ENCODE peak calls at places on chromosomes 2 and 18, in eight cellular contexts. C is H1, R is A673, O is GM12878, Z is GM23248, B is fibroblast of lung, T is endothelial cell of umbilical vein, P is K562. S is an unnamed sample.

GRCh38 chr2:59899692-59900091 is 653.8 kb downstream of the BCL11A start:
- DNase-seq in C (no peak), R (no peak), O (no peak), Z (no peak), B (no peak), T (no peak), P (no peak), S (no peak)

GRCh38 chr2:31233741-31234689 is at the start of gene EHD3:
- DNase-seq in C (peak; percentile 94), R (peak; percentile 94), O (no peak), Z (peak; percentile 97), B (peak; percentile 92), T (peak; percentile 82), P (peak; percentile 67), S (no peak)

GRCh38 chr2:217875556-217876252 is 127.1 kb downstream of the TNS1 start:
- DNase-seq in C (no peak), R (no peak), O (no peak), Z (peak; percentile 83), B (no peak), T (no peak), P (no peak), S (no peak)

GRCh38 chr2:34892286-34892685 is 1293.2 kb upstream of the FAM98A start:
- DNase-seq in C (no peak), R (no peak), O (no peak), Z (no peak), B (no peak), T (no peak), P (no peak), S (no peak)

GRCh38 chr2:241413929-241414580 is 58.0 kb downstream of the FARP2 start:
- DNase-seq in C (no peak), R (no peak), O (no peak), Z (peak; percentile 34), B (peak; percentile 52), T (no peak), P (no peak), S (no peak)

GRCh38 chr2:55760125-55760524 is 66.5 kb upstream of the PNPT1 start:
- DNase-seq in C (no peak), R (no peak), O (no peak), Z (no peak), B (no peak), T (no peak), P (no peak), S (no peak)

GRCh38 chr2:164710252-164710633 is 89.0 kb upstream of the GRB14 start:
- DNase-seq in C (no peak), R (peak; percentile 24), O (no peak), Z (peak; percentile 15), B (peak; percentile 57), T (no peak), P (no peak), S (no peak)

GRCh38 chr2:135948642-135949355 is 36.6 kb downstream of the DARS1 start:
- DNase-seq in C (no peak), R (no peak), O (no peak), Z (peak; percentile 85), B (peak; percentile 85), T (peak; percentile 69), P (peak; percentile 23), S (no peak)

GRCh38 chr2:191321861-191322662 is 76.9 kb downstream of the MYO1B start:
- DNase-seq in C (peak; percentile 59), R (peak; percentile 99), O (no peak), Z (peak; percentile 89), B (peak; percentile 95), T (peak; percentile 33), P (no peak), S (peak; percentile 99)

GRCh38 chr2:10575566-10576300 is 114.0 kb downstream of the NOL10 start:
- DNase-seq in C (no peak), R (no peak), O (no peak), Z (peak; percentile 87), B (peak; percentile 91), T (peak; percentile 82), P (no peak), S (no peak)

GRCh38 chr2:127411609-127412370 is 6.4 kb upstream of the PROC start:
- DNase-seq in C (no peak), R (no peak), O (no peak), Z (no peak), B (no peak), T (peak; percentile 44), P (no peak), S (no peak)

GRCh38 chr2:127106457-127106997 is 427 bp downstream of the BIN1 start:
- DNase-seq in C (peak; percentile 71), R (no peak), O (no peak), Z (no peak), B (peak; percentile 36), T (no peak), P (no peak), S (no peak)

GRCh38 chr2:209986405-209986804 is 16.0 kb upstream of the RPE start:
- DNase-seq in C (no peak), R (no peak), O (no peak), Z (peak; percentile 23), B (peak; percentile 28), T (no peak), P (no peak), S (no peak)

GRCh38 chr18:56389190-56389589 is 249.2 kb downstream of the TXNL1 start:
- DNase-seq in C (no peak), R (no peak), O (no peak), Z (peak; percentile 34), B (no peak), T (no peak), P (no peak), S (no peak)

GRCh38 chr2:220277445-220277960 is 650.1 kb downstream of the SLC4A3 start:
- DNase-seq in C (no peak), R (no peak), O (no peak), Z (peak; percentile 94), B (peak; percentile 97), T (no peak), P (no peak), S (no peak)

GRCh38 chr2:10196275-10196892 is 73.8 kb downstream of the RRM2 start:
- DNase-seq in C (no peak), R (no peak), O (no peak), Z (no peak), B (peak; percentile 46), T (no peak), P (no peak), S (no peak)

GRCh38 chr2:199462167-199462976 is 4.6 kb upstream of the SATB2 start:
- DNase-seq in C (peak; percentile 78), R (no peak), O (no peak), Z (no peak), B (no peak), T (no peak), P (no peak), S (no peak)

GRCh38 chr2:35973132-35973736 is 382.3 kb upstream of the CRIM1 start:
- DNase-seq in C (no peak), R (peak; percentile 56), O (no peak), Z (peak; percentile 57), B (peak; percentile 43), T (peak; percentile 78), P (no peak), S (no peak)

GRCh38 chr2:144515425-144515693 is 4.6 kb downstream of the ZEB2 start:
- DNase-seq in C (no peak), R (no peak), O (no peak), Z (no peak), B (no peak), T (no peak), P (no peak), S (no peak)

GRCh38 chr2:144515694-144516416 is 4.1 kb downstream of the ZEB2 start:
- DNase-seq in C (peak; percentile 74), R (peak; percentile 77), O (no peak), Z (peak; percentile 76), B (peak; percentile 73), T (peak; percentile 64), P (peak; percentile 49), S (no peak)

GRCh38 chr2:144516417-144516980 is 3.4 kb downstream of the ZEB2 start:
- DNase-seq in C (peak; percentile 70), R (peak; percentile 61), O (no peak), Z (peak; percentile 77), B (peak; percentile 51), T (peak; percentile 54), P (peak; percentile 44), S (no peak)

GRCh38 chr2:144513388-144514100 is 6.4 kb downstream of the ZEB2 start:
- DNase-seq in C (no peak), R (peak; percentile 51), O (no peak), Z (peak; percentile 72), B (peak; percentile 89), T (peak; percentile 48), P (no peak), S (no peak)

GRCh38 chr2:144514731-144515424 is 5.0 kb downstream of the ZEB2 start:
- DNase-seq in C (no peak), R (peak; percentile 38), O (no peak), Z (peak; percentile 47), B (peak; percentile 34), T (peak; percentile 47), P (no peak), S (no peak)
- TF ChIP-seq EZH2 in C (no peak), R (no peak), O (no peak), Z (no peak), B (no peak), T (no peak), P (no peak), S (no peak)

DNA sequence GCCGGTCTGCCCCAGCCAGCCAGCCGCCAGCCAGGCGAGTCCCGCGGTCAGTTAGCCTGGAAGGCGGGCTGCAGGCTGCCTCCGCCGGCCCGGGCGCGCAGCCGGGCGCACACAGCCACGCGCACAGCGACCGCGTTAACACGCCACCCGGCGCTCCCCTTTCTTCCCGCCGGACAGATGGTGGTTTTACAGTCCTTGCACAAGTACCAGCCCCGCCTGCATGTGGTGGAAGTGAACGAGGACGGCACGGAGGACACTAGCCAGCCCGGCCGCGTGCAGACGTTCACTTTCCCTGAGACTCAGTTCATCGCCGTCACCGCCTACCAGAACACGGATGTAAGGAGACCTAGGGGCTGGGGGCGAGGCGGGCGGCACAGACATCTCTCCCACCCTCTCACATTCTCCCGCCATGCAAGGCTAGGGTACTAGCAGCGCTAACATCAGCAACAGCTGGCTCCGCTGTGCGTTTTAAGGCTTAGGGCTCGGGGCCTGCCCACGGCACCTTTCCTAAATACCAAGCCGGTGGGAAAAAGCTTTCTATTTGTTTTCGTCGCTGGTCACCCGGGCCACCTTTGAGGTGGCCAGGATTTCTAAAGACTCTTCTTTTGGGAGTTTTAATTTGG is 2.7 kb downstream of the TBR1 start:
- DNase-seq in C (peak; percentile 78), R (no peak), O (no peak), Z (peak; percentile 45), B (peak; percentile 19), T (no peak), P (peak; percentile 46), S (no peak)
- TF ChIP-seq EZH2 in C (peak; percentile 98), R (no peak), O (no peak), Z (no peak), B (peak; percentile 86), T (peak; percentile 98), P (peak; percentile 31), S (no peak)

DNA sequence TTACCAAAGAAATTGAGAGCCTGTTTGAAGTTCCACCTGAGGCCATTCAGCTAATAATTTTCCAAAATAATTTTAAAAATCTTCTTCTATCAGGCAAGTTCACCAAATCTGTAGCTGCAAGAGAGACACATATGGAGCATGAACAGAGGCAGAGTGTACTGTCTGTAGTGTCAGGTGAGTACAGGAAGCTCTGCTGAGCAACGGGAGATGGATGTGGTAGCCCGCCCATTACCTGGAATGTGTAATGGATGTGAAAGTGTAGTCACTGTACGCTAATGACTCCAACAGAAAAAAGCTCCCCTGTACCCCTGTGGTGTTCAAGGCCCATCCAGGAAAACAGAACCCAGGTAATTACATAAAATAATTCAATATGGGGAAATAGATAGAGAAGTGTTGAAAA is 311.5 kb downstream of the LRRTM4 start:
- DNase-seq in C (no peak), R (no peak), O (no peak), Z (no peak), B (no peak), T (no peak), P (no peak), S (no peak)
- TF ChIP-seq EZH2 in C (no peak), R (no peak), O (no peak), Z (no peak), B (no peak), T (no peak), P (no peak), S (no peak)

GRCh38 chr2:238203104-238203972 is at the start of gene ILKAP:
- DNase-seq in C (peak; percentile 88), R (peak; percentile 91), O (no peak), Z (peak; percentile 94), B (peak; percentile 74), T (peak; percentile 74), P (peak; percentile 99), S (no peak)
- TF ChIP-seq EZH2 in C (no peak), R (no peak), O (no peak), Z (no peak), B (no peak), T (no peak), P (no peak), S (no peak)

S was measured in SK-N-MC.